ENCODE peak calls at places on chromosomes 5 and 9, in five cellular contexts. Y, Z, R, A and I are unnamed samples.

GRCh38 chr9:15513335-15513734 is 2.6 kb upstream of the PSIP1 start:
- DNase-seq in Z (no peak), Y (no peak), A (peak), R (no peak), I (no peak)

GRCh38 chr9:108569624-108570023 is 286.2 kb downstream of the ACTL7B start:
- DNase-seq in A (no peak), R (no peak), Z (no peak), Y (peak), I (no peak)

GRCh38 chr5:108983456-108984092 is 235.9 kb downstream of the FER start:
- DNase-seq in Z (no peak), A (no peak), Y (no peak), R (no peak), I (no peak)

GRCh38 chr9:16364347-16364746 is 506.1 kb downstream of the BNC2 start:
- DNase-seq in Z (peak), R (no peak), A (no peak), Y (no peak), I (no peak)

GRCh38 chr5:174622067-174622466 is 102.3 kb upstream of the MSX2 start:
- DNase-seq in Z (no peak), Y (no peak), A (no peak), R (no peak), I (no peak)

GRCh38 chr5:84885479-84886258 is 501.0 kb upstream of the EDIL3 start:
- DNase-seq in Y (no peak), Z (no peak), A (no peak), R (no peak), I (no peak)

GRCh38 chr9:99057665-99058625 is 47.0 kb upstream of the TGFBR1 start:
- DNase-seq in A (no peak), Y (no peak), R (no peak), Z (no peak), I (no peak)

GRCh38 chr5:36751881-36752280 is 124.7 kb upstream of the NIPBL start:
- DNase-seq in R (no peak), Y (peak), A (no peak), Z (no peak), I (peak)

GRCh38 chr5:180127682-180128670 is 56.4 kb upstream of the RNF130 start:
- DNase-seq in A (no peak), Z (no peak), Y (no peak), R (peak), I (no peak)

GRCh38 chr9:122346478-122347347 is 24.1 kb upstream of the PTGS1 start:
- DNase-seq in A (peak), Z (peak), R (peak), Y (peak), I (peak)

GRCh38 chr5:127206320-127207113 is 84.1 kb upstream of the MEGF10 start:
- DNase-seq in Y (peak), A (peak), R (no peak), Z (peak), I (peak)

GRCh38 chr5:164504141-164504772 is 998.8 kb downstream of the MAT2B start:
- DNase-seq in Z (peak), A (peak), R (no peak), Y (peak), I (peak)

GRCh38 chr9:114300153-114300845 is 22.6 kb upstream of the ORM1 start:
- DNase-seq in Z (no peak), A (no peak), R (peak), Y (no peak), I (no peak)

GRCh38 chr5:31193591-31194457 is at the start of gene CDH6:
- DNase-seq in R (no peak), Y (peak), A (no peak), Z (no peak), I (no peak)